ENCODE peak calls at places on chromosome 10, in five cellular contexts. I, G, Z, D and U are unnamed samples. For H3K36me3, the result is how much of the 10 kb centered on the place peaks cover.

GRCh38 chr10:86345296-86346168 is 21.1 kb downstream of the GRID1 start:
- DNase-seq in I (no peak), G (peak), Z (no peak), D (peak), U (peak)

GRCh38 chr10:110495731-110496552 is 1.8 kb upstream of the DUSP5 start:
- DNase-seq in I (peak), G (peak), Z (peak), D (peak), U (peak)

GRCh38 chr10:89207181-89207800 is at the start of gene CH25H:
- DNase-seq in I (peak), G (peak), Z (peak), D (peak), U (no peak)

GRCh38 chr10:15540729-15541128 is 169.6 kb upstream of the FAM171A1 start:
- DNase-seq in I (no peak), G (no peak), Z (no peak), D (no peak), U (no peak)

GRCh38 chr10:16890691-16891090 is 73.5 kb upstream of the RSU1 start:
- DNase-seq in I (no peak), G (no peak), Z (no peak), D (no peak), U (no peak)

GRCh38 chr10:96740579-96741281 is 20.4 kb upstream of the PIK3AP1 start:
- DNase-seq in I (no peak), G (peak), Z (peak), D (no peak), U (no peak)

GRCh38 chr10:22251751-22252285 is 34.0 kb upstream of the EBLN1 start:
- DNase-seq in I (no peak), G (peak), Z (peak), D (peak), U (no peak)

GRCh38 chr10:111578076-111578475 is 501.2 kb downstream of the ADRA2A start:
- DNase-seq in I (no peak), G (no peak), Z (no peak), D (no peak), U (no peak)

GRCh38 chr10:57925045-57925444 is 342.6 kb downstream of the IPMK start:
- DNase-seq in I (no peak), G (no peak), Z (peak), D (peak), U (no peak)

DNA sequence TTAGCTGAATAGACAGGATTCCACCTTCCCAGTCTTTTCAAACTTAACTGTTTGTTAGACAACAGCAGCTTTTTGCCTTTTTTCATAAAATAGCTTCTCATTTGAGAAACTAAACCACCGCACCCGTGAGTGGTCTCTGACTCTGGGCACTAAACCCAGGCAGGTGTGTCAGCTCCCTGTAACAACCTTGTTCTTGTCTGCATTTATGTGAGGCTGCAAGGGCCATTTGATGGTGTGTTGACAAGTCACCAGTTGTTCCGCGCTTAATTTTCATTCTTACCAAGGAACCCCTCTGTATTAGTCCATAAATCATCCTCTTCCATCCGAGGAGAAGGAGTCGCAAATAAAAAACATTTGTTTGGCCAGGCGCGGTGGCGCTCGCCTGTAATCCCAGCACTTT is 1.5 kb downstream of the STOX1 start:
- DNase-seq in I (no peak), G (no peak), Z (no peak), D (no peak), U (no peak)
- H3K4me3 ChIP-seq in I (no peak), G (no peak), Z (no peak), D (no peak), U (no peak)

GRCh38 chr10:52616420-52616764 is 156.2 kb downstream of the MBL2 start:
- DNase-seq in I (no peak), G (no peak), Z (no peak), D (no peak), U (no peak)

GRCh38 chr10:52617346-52617745 is 155.2 kb downstream of the MBL2 start:
- DNase-seq in I (peak), G (no peak), Z (no peak), D (no peak), U (no peak)

GRCh38 chr10:52621635-52622079 is 150.9 kb downstream of the MBL2 start:
- DNase-seq in I (peak), G (no peak), Z (no peak), D (no peak), U (no peak)

GRCh38 chr10:52615349-52615748 is 157.2 kb downstream of the MBL2 start:
- DNase-seq in I (peak), G (no peak), Z (no peak), D (no peak), U (no peak)

DNA sequence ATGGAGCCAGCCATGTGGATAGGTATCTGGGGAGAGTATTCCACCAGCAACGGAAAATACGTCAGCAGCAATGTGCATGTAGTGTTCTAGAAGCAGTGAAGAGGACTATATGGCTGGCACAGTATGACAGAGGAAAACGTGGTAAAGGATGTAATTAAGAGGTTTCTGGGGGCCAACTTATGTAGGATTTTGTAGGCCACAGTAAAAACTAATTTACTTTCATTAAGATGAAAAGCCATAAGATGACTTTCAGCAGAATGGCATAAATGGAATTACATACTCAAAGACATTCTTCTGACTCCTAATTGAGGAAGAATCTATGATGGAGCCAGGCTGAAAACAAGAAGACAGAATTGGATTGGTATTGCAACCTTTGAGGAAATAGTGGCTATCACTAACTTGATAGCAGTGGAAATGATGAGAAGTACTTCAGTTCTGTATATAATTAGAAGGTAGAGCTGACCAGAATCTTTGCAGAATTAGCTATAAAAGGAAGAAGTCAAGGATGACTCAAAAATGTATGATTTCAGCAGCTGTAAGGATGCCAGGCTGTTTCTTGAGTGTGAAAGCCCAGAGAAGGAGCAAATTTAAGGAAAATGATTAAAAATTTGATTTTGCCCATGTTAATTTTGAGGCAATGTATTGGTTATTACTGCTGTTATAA is 156.7 kb downstream of the MBL2 start:
- DNase-seq in I (peak), G (no peak), Z (no peak), D (no peak), U (no peak)
- H3K27ac ChIP-seq in I (no peak), G (no peak), Z (no peak), D (no peak), U (no peak)

GRCh38 chr10:128098631-128099030 is 27.6 kb downstream of the MKI67 start:
- DNase-seq in I (no peak), G (no peak), Z (no peak), D (no peak), U (no peak)

GRCh38 chr10:128095753-128096469 is 30.3 kb downstream of the MKI67 start:
- DNase-seq in I (no peak), G (no peak), Z (no peak), D (no peak), U (no peak)

GRCh38 chr10:128097783-128098182 is 28.4 kb downstream of the MKI67 start:
- DNase-seq in I (no peak), G (no peak), Z (no peak), D (no peak), U (no peak)

GRCh38 chr10:128095023-128095752 is 31.0 kb downstream of the MKI67 start:
- DNase-seq in I (no peak), G (no peak), Z (peak), D (no peak), U (no peak)

DNA sequence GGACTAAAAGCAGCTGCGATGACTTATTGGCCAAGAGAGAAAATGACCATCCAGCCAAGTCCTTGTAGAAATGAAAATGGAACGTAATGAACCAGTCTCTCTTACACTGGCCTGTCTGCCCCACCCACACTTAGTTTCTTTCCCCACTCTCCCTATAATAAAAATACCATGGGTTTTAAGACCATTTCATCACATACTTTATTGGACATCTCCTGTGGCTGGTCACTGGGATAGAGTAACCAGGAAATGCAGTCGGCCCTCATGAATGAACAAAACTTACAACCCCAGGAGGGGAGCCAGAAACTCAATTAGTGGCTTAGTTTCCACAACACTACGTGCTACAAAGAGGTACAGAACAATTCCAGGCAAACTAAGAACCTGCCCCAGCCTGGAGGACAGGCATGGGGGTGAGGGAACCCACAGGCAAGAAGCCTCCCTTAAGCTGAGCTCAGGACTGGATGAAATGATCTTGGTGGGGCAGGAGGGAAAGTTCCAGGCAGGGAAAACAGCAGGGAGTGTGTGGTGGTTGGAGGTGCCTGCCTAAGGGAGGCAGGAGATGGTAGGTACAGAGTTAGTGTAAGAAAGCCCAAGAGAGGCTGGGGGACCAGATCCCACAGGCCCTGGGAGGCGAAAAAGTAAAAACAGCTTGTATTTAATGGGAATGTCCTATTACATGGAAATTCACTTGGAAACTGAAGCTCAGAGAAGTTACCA is 29.6 kb downstream of the MKI67 start:
- DNase-seq in I (no peak), G (no peak), Z (no peak), D (no peak), U (no peak)
- H3K36me3 ChIP-seq in I (under half), G (under half), Z (under half), D (under half), U (under half)

GRCh38 chr10:129615921-129616525 is 149.0 kb downstream of the MGMT start:
- DNase-seq in I (no peak), G (no peak), Z (no peak), D (no peak), U (no peak)
- H3K4me3 ChIP-seq in I (no peak), G (no peak), Z (no peak), D (no peak), U (no peak)

GRCh38 chr10:35340975-35341374 is 4.7 kb downstream of the CCNY start:
- DNase-seq in I (peak), G (no peak), Z (no peak), D (no peak), U (no peak)
- H3K27ac ChIP-seq in I (no peak), G (peak), Z (no peak), D (no peak), U (peak)

DNA sequence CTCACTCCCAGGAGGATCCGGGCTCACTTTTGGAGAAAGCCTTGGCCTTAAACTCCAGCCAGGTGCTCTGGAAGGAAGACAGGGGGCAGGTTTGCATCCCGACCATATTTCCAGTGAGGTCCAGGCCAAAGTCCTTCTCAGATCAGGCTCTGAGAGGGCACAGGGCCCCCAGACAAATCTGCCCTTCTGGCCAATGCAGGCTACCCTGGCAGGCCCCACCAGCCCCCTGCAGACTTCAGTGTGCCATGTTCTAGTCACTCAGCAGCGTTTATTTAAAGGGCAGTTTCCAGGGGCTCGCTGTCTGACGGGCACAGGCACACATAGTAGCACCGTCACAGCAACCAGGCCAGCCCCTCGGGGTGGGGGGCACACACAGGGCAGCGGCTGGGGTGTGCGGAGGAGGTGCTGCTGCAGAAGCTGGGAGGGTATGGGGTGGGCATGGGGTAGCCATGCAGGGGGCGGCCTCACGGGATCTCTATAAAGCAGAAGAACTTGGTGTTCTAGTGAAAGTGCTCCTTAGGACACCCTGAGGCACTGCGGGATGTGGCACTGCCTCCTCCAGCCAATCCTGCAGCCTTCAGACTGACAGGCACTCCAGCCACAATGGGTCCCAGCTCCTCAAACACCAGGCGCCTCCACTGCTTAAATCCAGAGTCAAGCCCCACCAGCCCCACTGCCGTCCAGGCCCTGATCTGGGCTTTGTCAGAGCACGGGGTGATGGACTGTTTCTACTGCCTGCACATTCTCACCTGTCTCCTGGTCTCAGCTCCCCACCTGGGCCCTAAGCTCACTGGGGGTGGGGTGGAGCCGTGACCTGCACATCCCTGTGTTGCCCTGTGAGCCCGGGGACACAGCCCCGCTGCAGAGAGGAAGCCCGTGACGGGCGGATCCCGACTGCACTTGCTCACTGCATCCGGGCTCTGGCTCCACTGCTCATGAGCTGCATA is 9.6 kb upstream of the PYROXD2 start:
- DNase-seq in I (no peak), G (peak), Z (no peak), D (no peak), U (no peak)
- H3K36me3 ChIP-seq in I (under half), G (under half), Z (under half), D (under half), U (under half)

GRCh38 chr10:133390597-133391248 is 3.2 kb upstream of the MTG1 start:
- DNase-seq in I (no peak), G (peak), Z (no peak), D (no peak), U (peak)

GRCh38 chr10:133391761-133392518 is 2.0 kb upstream of the MTG1 start:
- DNase-seq in I (no peak), G (peak), Z (no peak), D (no peak), U (peak)

GRCh38 chr10:133388265-133388972 is 5.5 kb upstream of the MTG1 start:
- DNase-seq in I (no peak), G (peak), Z (no peak), D (no peak), U (peak)

GRCh38 chr10:133391249-133391635 is 2.7 kb upstream of the MTG1 start:
- DNase-seq in I (no peak), G (peak), Z (no peak), D (no peak), U (peak)

GRCh38 chr10:133388973-133389818 is 4.8 kb upstream of the MTG1 start:
- DNase-seq in I (no peak), G (peak), Z (peak), D (no peak), U (peak)
- H3K4me3 ChIP-seq in I (no peak), G (no peak), Z (no peak), D (no peak), U (no peak)

DNA sequence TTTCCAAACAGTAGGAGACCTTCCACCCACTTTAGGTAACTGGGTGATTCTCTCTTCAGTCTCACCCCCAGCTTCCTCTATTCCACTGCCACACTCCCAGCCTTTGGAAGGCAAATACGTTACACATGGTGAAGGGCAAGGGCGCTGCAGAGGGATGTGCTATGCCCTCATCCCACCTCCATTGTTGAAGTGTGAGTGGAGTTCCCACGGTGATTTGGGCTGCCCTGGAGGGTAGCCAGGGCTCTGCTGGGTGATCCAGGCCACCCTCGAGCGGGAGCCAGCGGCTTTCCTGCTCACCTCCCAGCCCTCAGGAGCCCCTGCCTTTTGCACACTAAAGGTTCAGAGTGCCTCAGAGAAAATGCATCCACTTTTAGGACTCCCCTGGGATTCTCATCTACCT is 181.1 kb downstream of the ZMYND11 start:
- DNase-seq in I (no peak), G (no peak), Z (no peak), D (no peak), U (no peak)
- H3K27ac ChIP-seq in I (no peak), G (no peak), Z (no peak), D (no peak), U (no peak)

DNA sequence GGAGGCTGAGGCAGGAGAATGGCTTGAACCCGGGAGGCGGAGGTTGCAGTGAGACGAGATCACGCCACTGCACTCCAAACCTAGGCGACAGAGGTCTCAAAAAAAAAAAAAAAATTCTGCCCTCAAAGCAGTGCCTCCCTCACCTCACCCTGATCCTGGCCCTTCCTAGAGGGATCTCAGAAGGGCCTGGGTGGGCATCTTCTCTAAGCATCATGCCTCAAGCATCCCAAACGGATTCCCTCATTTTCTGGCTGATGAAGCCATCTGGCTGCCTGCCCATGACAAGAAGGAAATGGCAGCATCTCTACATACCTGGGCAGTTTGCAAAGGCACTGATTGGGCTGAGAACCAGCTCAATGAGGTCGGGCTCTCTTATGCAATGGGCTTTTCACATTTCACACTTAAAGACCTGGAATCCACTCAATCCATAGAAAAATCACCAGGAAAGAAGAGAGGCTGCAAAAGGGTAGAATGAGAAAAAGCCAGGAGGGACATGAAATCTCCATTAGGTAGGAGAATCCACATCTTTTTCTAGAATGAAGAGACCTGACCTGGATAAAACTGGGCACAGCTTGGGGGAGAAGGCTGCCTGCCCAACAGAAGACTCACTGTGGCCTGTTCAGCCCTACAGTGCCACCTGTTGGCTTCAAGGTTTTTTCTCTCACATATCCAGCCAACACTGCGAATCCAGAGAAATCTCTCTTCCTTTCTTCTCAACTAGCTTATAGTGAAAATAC is 48.1 kb downstream of the PDLIM1 start:
- DNase-seq in I (peak), G (no peak), Z (no peak), D (peak), U (no peak)
- H3K36me3 ChIP-seq in I (half or more), G (under half), Z (under half), D (under half), U (half or more)